ENCODE peak calls at places on chromosomes 16 and 17, in ten cellular contexts. L is NCI-H1694 treated with DMSO at 0.1 percent for 48 hours; S is lung; P is NCI-H1436 treated with DMSO at 0.1 percent for 48 hours; J is activated T-helper 1 cell treated with anti-CD3 and anti-CD28 coated beads, Interleukin-2, amount 50 U/mL, for 16 hours; H is heart right ventricle; N is astrocyte of the spinal cord; Z is CD8-positive, alpha-beta memory T cell; I is myocyte; B is GM10248. V is an unnamed sample.

GRCh38 chr17:8001976-8002645 is at the start of gene GUCY2D:
- DNase-seq in B (peak), Z (no peak), J (no peak), L (no peak), P (no peak), I (peak), H (no peak), N (no peak), S (no peak), V (no peak)

GRCh38 chr17:80885922-80886582 is 105.6 kb upstream of the CHMP6 start:
- DNase-seq in S (no peak), J (no peak), B (no peak), H (no peak), L (no peak), Z (peak), P (no peak), I (no peak), N (no peak), V (no peak)

GRCh38 chr17:35748323-35748960 is 4.6 kb downstream of the GAS2L2 start:
- DNase-seq in Z (no peak), J (no peak), I (no peak), S (no peak), L (no peak), B (no peak), N (no peak), H (no peak), P (no peak), V (no peak)

GRCh38 chr17:14057591-14057990 is 11.7 kb upstream of the COX10 start:
- DNase-seq in H (no peak), J (no peak), Z (no peak), P (no peak), L (no peak), S (no peak), I (no peak), B (no peak), N (no peak), V (no peak)

GRCh38 chr16:69376393-69377059 is 9.3 kb downstream of the TERF2 start:
- DNase-seq in N (no peak), H (no peak), I (no peak), B (no peak), L (no peak), P (no peak), S (no peak), J (no peak), Z (no peak), V (no peak)

GRCh38 chr17:63193827-63194226 is 227.8 kb downstream of the TANC2 start:
- DNase-seq in J (no peak), L (no peak), S (no peak), N (no peak), H (no peak), B (no peak), P (no peak), Z (no peak), I (no peak), V (no peak)

GRCh38 chr17:80034654-80034976 is 1.1 kb downstream of the TBC1D16 start:
- DNase-seq in P (no peak), B (no peak), S (no peak), L (no peak), J (no peak), I (no peak), N (no peak), H (no peak), Z (no peak), V (no peak)

GRCh38 chr16:11229906-11230305 is 26.1 kb downstream of the SOCS1 start:
- DNase-seq in N (no peak), I (no peak), B (no peak), J (no peak), Z (no peak), L (no peak), P (no peak), S (peak), H (no peak), V (no peak)

GRCh38 chr16:74999208-74999682 is 421 bp downstream of the ZNRF1 start:
- DNase-seq in N (no peak), Z (no peak), P (no peak), S (no peak), H (peak), I (no peak), L (no peak), J (no peak), B (peak), V (peak)

GRCh38 chr17:70054961-70055360 is 20.1 kb upstream of the KCNJ16 start:
- DNase-seq in N (no peak), L (no peak), I (no peak), B (no peak), J (no peak), Z (no peak), H (no peak), P (no peak), S (no peak), V (no peak)

GRCh38 chr17:28940142-28940541 is 11.2 kb downstream of the PHF12 start:
- DNase-seq in B (no peak), Z (no peak), L (no peak), J (no peak), S (no peak), I (no peak), N (no peak), P (no peak), H (no peak), V (no peak)

GRCh38 chr17:82204831-82205719 is 7.6 kb downstream of the CCDC57 start:
- DNase-seq in N (peak), P (no peak), H (no peak), J (no peak), I (peak), S (no peak), L (peak), B (no peak), Z (no peak), V (peak)

GRCh38 chr17:65102235-65102634 is 34.9 kb upstream of the RGS9 start:
- DNase-seq in N (no peak), H (no peak), S (no peak), L (no peak), B (no peak), P (no peak), Z (no peak), J (no peak), I (no peak), V (no peak)

GRCh38 chr17:67386965-67387551 is 10.0 kb downstream of the PITPNC1 start:
- DNase-seq in H (no peak), N (peak), S (peak), Z (peak), I (peak), J (peak), P (no peak), L (peak), B (no peak), V (peak)

GRCh38 chr16:88536971-88537751 is 33.0 kb upstream of the ZC3H18 start:
- DNase-seq in L (no peak), H (no peak), N (no peak), S (no peak), B (no peak), Z (peak), I (no peak), J (no peak), P (no peak), V (no peak)

GRCh38 chr17:42944211-42944610 is 20.0 kb downstream of the AARSD1 start:
- DNase-seq in J (no peak), N (no peak), B (no peak), S (no peak), L (no peak), I (no peak), Z (no peak), H (no peak), P (no peak), V (no peak)

GRCh38 chr17:29253037-29253436 is 6.4 kb downstream of the CRYBA1 start:
- DNase-seq in B (no peak), J (no peak), H (no peak), L (no peak), I (no peak), N (no peak), P (no peak), S (no peak), Z (no peak), V (no peak)

GRCh38 chr16:81551821-81552304 is 107.3 kb downstream of the CMIP start:
- DNase-seq in B (no peak), P (no peak), L (no peak), H (peak), J (no peak), Z (no peak), N (no peak), S (no peak), I (no peak), V (no peak)

GRCh38 chr16:87226926-87227650 is 90.1 kb downstream of the C16orf95 start:
- DNase-seq in J (no peak), B (no peak), I (no peak), S (no peak), H (no peak), N (peak), Z (no peak), P (no peak), L (no peak), V (peak)

GRCh38 chr17:39231587-39232551 is 6.1 kb upstream of the STAC2 start:
- DNase-seq in I (peak), J (peak), B (peak), L (peak), H (peak), Z (peak), N (no peak), P (peak), S (no peak), V (peak)

GRCh38 chr17:34582185-34582900 is 3.0 kb downstream of the TMEM132E start:
- DNase-seq in Z (no peak), L (no peak), H (no peak), B (no peak), J (no peak), P (no peak), N (no peak), I (no peak), S (no peak), V (no peak)

GRCh38 chr17:50064253-50064991 is 8.5 kb downstream of the ITGA3 start:
- DNase-seq in B (no peak), P (no peak), N (peak), I (peak), Z (peak), H (no peak), J (no peak), S (peak), L (no peak), V (peak)

GRCh38 chr16:54620197-54620596 is 310.5 kb upstream of the IRX5 start:
- DNase-seq in N (no peak), Z (no peak), B (no peak), P (no peak), I (no peak), L (no peak), J (no peak), S (no peak), H (no peak), V (no peak)

GRCh38 chr17:8518346-8518745 is 82.7 kb downstream of the NDEL1 start:
- DNase-seq in P (no peak), L (no peak), S (no peak), J (no peak), Z (no peak), I (no peak), N (no peak), H (no peak), B (no peak), V (no peak)

GRCh38 chr17:45231481-45232116 is 9.9 kb downstream of the FMNL1 start:
- DNase-seq in J (no peak), L (no peak), B (no peak), P (no peak), Z (no peak), I (peak), N (no peak), S (no peak), H (no peak), V (no peak)

GRCh38 chr17:2029911-2030778 is at the start of gene DPH1:
- DNase-seq in B (peak), N (peak), S (peak), H (peak), Z (peak), J (peak), P (peak), I (peak), L (peak), V (peak)

GRCh38 chr17:30824002-30824355 is 513 bp downstream of the CRLF3 start:
- DNase-seq in I (no peak), L (peak), N (no peak), J (no peak), P (no peak), H (peak), S (no peak), Z (peak), B (no peak), V (no peak)

GRCh38 chr16:88430524-88431446 is 22.3 kb upstream of the ZFPM1 start:
- DNase-seq in J (peak), H (peak), P (no peak), Z (peak), N (peak), L (no peak), I (no peak), B (peak), S (no peak), V (no peak)

GRCh38 chr16:79533292-79533691 is 67.2 kb downstream of the MAF start:
- DNase-seq in H (no peak), N (no peak), L (no peak), J (no peak), Z (no peak), I (peak), B (no peak), P (no peak), S (no peak), V (no peak)

GRCh38 chr16:19001788-19002187 is 18.1 kb downstream of the TMC7 start:
- DNase-seq in H (no peak), N (peak), P (no peak), S (no peak), L (no peak), J (no peak), I (peak), Z (no peak), B (no peak), V (peak)

GRCh38 chr16:85444879-85445778 is 168.0 kb upstream of the GSE1 start:
- DNase-seq in P (peak), H (no peak), J (no peak), Z (no peak), N (no peak), L (peak), I (no peak), S (no peak), B (no peak), V (no peak)

GRCh38 chr17:4658478-4659305 is 17.2 kb upstream of the ALOX15 start:
- DNase-seq in P (no peak), L (no peak), H (no peak), N (peak), S (no peak), Z (no peak), I (no peak), J (no peak), B (peak), V (peak)

GRCh38 chr16:11155284-11155806 is 100.7 kb downstream of the SOCS1 start:
- DNase-seq in B (no peak), J (no peak), P (no peak), S (no peak), L (no peak), Z (no peak), N (peak), I (no peak), H (no peak), V (peak)

GRCh38 chr16:11224894-11225676 is 30.9 kb downstream of the SOCS1 start:
- DNase-seq in L (no peak), N (no peak), B (peak), S (no peak), Z (peak), I (no peak), P (no peak), H (no peak), J (peak), V (no peak)

GRCh38 chr17:79664925-79665738 is 54.3 kb upstream of the RBFOX3 start:
- DNase-seq in J (no peak), L (peak), B (no peak), H (peak), N (no peak), P (no peak), I (peak), S (peak), Z (no peak), V (no peak)

GRCh38 chr17:59725691-59726090 is 18.2 kb downstream of the VMP1 start:
- DNase-seq in B (no peak), S (no peak), P (no peak), J (no peak), Z (no peak), I (no peak), H (no peak), N (no peak), L (no peak), V (no peak)

GRCh38 chr17:38912221-38912813 is 13.1 kb upstream of the LASP1NB start:
- DNase-seq in Z (peak), J (no peak), I (peak), P (no peak), S (no peak), N (no peak), B (peak), H (peak), L (no peak), V (no peak)

GRCh38 chr17:39221572-39221971 is 4.2 kb downstream of the STAC2 start:
- DNase-seq in L (no peak), Z (no peak), J (no peak), B (no peak), S (no peak), P (no peak), N (no peak), H (no peak), I (no peak), V (no peak)

V was measured in HFFc6.